ENCODE peak calls at places on chromosomes 7 and 10, in six cellular contexts. V is CD14-positive monocyte, J is HFFc6, W is astrocyte of the spinal cord, B is heart right ventricle, S is lung. H is an unnamed sample.

GRCh38 chr10:30182191-30183075 is 123.0 kb upstream of the JCAD start:
- DNase-seq in V (no peak), J (peak; percentile 91), W (peak; percentile 88), B (no peak), S (peak; percentile 38), H (peak; percentile 72)

GRCh38 chr10:60299961-60300883 is 89.5 kb downstream of the ANK3 start:
- DNase-seq in V (no peak), J (no peak), W (peak; percentile 75), B (peak; percentile 59), S (no peak), H (no peak)

GRCh38 chr7:158475036-158475678 is 112.5 kb downstream of the PTPRN2 start:
- DNase-seq in V (no peak), J (no peak), W (no peak), B (no peak), S (no peak), H (no peak)

GRCh38 chr10:32957341-32958084 is 517 bp downstream of the ITGB1 start:
- DNase-seq in V (peak; percentile 57), J (no peak), W (no peak), B (peak; percentile 50), S (peak; percentile 55), H (no peak)

GRCh38 chr10:68543004-68543918 is 15.9 kb upstream of the SLC25A16 start:
- DNase-seq in V (no peak), J (peak; percentile 71), W (peak; percentile 77), B (no peak), S (no peak), H (no peak)

GRCh38 chr7:20442951-20443350 is 112.3 kb downstream of the ITGB8 start:
- DNase-seq in V (no peak), J (no peak), W (no peak), B (no peak), S (no peak), H (no peak)

GRCh38 chr7:121938429-121938996 is 65.6 kb downstream of the PTPRZ1 start:
- DNase-seq in V (no peak), J (no peak), W (no peak), B (no peak), S (no peak), H (no peak)

GRCh38 chr7:11807000-11807399 is 25.0 kb downstream of the THSD7A start:
- DNase-seq in V (no peak), J (no peak), W (no peak), B (no peak), S (no peak), H (no peak)

GRCh38 chr7:137667633-137668387 is 179.0 kb downstream of the DGKI start:
- DNase-seq in V (no peak), J (peak; percentile 92), W (peak; percentile 84), B (no peak), S (no peak), H (no peak)

GRCh38 chr10:113754125-113754524 is 2.6 kb downstream of the PLEKHS1 start:
- DNase-seq in V (no peak), J (no peak), W (no peak), B (no peak), S (no peak), H (no peak)

GRCh38 chr10:624605-625334 is 64.7 kb downstream of the DIP2C start:
- DNase-seq in V (no peak), J (no peak), W (peak; percentile 81), B (peak; percentile 79), S (no peak), H (no peak)

GRCh38 chr10:31148955-31149354 is 117.3 kb upstream of the ZNF438 start:
- DNase-seq in V (no peak), J (no peak), W (peak; percentile 25), B (no peak), S (no peak), H (no peak)

GRCh38 chr10:30970760-30971460 is 60.8 kb downstream of the ZNF438 start:
- DNase-seq in V (no peak), J (no peak), W (no peak), B (no peak), S (no peak), H (no peak)

GRCh38 chr7:3517344-3517743 is 216.3 kb downstream of the SDK1 start:
- DNase-seq in V (no peak), J (no peak), W (no peak), B (no peak), S (no peak), H (no peak)

GRCh38 chr10:52357986-52358385 is 43.9 kb downstream of the DKK1 start:
- DNase-seq in V (no peak), J (no peak), W (no peak), B (no peak), S (no peak), H (no peak)

DNA sequence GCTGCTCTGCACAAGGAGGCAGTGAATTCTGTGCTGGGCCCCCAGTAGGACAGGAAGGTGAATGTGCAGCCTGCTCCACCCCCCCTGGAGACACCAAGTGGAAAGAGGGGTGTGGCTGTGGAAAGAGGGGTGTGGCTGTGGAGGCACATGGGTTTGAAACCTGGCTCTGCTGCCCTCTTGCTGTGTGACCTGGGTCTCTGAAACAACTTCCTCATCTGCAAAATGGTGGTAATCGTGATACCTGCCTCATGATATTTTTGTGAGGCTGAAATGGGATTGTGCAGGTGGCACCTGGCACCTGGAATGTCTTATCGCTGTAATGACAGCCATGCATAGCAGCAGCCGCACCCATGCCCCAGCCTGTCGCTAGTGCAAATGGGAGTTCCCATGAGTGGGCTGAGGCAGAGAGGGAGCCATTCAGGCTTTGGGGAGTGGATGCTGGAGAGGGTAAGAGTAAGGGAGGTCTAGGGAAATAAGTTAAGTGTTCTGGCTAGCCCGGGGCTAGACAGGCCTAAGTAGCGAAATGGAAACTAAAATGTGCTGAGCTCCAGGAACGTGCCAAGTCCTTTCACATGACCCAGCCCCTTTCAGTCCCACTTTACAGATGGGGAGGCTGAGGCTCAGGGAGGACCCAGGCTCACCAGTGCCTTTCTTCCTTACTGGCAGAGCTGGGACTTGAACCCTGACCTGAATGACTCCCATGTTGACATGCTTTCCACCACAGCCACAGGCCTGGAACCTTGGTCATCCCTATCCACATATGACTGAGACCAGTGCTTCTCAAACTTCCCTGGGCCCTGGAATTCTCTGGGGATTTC is 35.0 kb downstream of the C10orf105 start:
- DNase-seq in V (no peak), J (no peak), W (no peak), B (peak; percentile 38), S (no peak), H (no peak)
- TF ChIP-seq CTCF in V (no peak), J (no peak), W (no peak), B (no peak), S (no peak), H (no peak)

GRCh38 chr7:101173752-101174244 is 6.3 kb downstream of the NAT16 start:
- DNase-seq in V (peak; percentile 56), J (peak; percentile 11), W (no peak), B (no peak), S (peak; percentile 34), H (peak; percentile 32)
- TF ChIP-seq CTCF in V (no peak), J (no peak), W (no peak), B (no peak), S (no peak), H (no peak)

GRCh38 chr10:69731698-69732097 is 70.0 kb upstream of the COL13A1 start:
- DNase-seq in V (no peak), J (no peak), W (no peak), B (no peak), S (no peak), H (no peak)

GRCh38 chr10:69731184-69731583 is 70.5 kb upstream of the COL13A1 start:
- DNase-seq in V (no peak), J (peak; percentile 33), W (peak; percentile 90), B (no peak), S (no peak), H (no peak)

GRCh38 chr10:69733791-69734261 is 67.9 kb upstream of the COL13A1 start:
- DNase-seq in V (no peak), J (peak; percentile 36), W (peak; percentile 88), B (no peak), S (no peak), H (no peak)

GRCh38 chr10:69732826-69733150 is 68.9 kb upstream of the COL13A1 start:
- DNase-seq in V (no peak), J (no peak), W (no peak), B (no peak), S (no peak), H (no peak)

GRCh38 chr10:69732147-69732825 is 69.4 kb upstream of the COL13A1 start:
- DNase-seq in V (no peak), J (no peak), W (no peak), B (peak; percentile 69), S (no peak), H (no peak)
- TF ChIP-seq CTCF in V (no peak), J (no peak), W (no peak), B (peak; percentile 48), S (no peak), H (no peak)

DNA sequence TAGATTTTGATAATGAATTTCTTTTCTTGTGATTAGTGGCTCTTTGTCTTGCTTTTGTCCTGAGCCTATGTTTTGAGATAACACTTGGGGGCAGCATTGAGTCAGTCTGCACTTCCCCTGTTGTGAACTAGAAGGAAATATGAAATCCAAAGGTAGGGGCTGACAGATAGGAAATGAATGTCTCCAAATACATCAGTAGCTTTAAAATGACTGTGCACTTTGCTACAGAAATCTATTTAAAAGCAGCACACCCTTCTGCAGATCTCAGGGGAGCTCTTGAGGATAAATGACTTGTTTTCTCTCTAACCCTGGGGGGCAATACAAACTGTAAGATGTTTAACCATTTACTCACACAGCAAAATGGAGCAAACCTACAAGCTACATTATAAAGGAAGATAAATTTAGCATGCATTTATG is 176.0 kb upstream of the MYO3A start:
- DNase-seq in V (no peak), J (no peak), W (peak; percentile 34), B (no peak), S (no peak), H (no peak)
- TF ChIP-seq CTCF in V (peak; percentile 81), J (peak; percentile 34), W (peak; percentile 58), B (peak; percentile 50), S (peak; percentile 19), H (no peak)

GRCh38 chr10:49783645-49784044 is 21.5 kb upstream of the OGDHL start:
- DNase-seq in V (no peak), J (no peak), W (no peak), B (no peak), S (no peak), H (no peak)
- TF ChIP-seq CTCF in V (no peak), J (no peak), W (no peak), B (no peak), S (no peak), H (no peak)

GRCh38 chr7:16067695-16068094 is 353.6 kb downstream of the CRPPA start:
- DNase-seq in V (no peak), J (no peak), W (no peak), B (no peak), S (no peak), H (no peak)

GRCh38 chr7:16066805-16067459 is 354.4 kb downstream of the CRPPA start:
- DNase-seq in V (no peak), J (no peak), W (no peak), B (no peak), S (no peak), H (no peak)

GRCh38 chr7:16070806-16071205 is 350.5 kb downstream of the CRPPA start:
- DNase-seq in V (no peak), J (no peak), W (no peak), B (no peak), S (no peak), H (no peak)

DNA sequence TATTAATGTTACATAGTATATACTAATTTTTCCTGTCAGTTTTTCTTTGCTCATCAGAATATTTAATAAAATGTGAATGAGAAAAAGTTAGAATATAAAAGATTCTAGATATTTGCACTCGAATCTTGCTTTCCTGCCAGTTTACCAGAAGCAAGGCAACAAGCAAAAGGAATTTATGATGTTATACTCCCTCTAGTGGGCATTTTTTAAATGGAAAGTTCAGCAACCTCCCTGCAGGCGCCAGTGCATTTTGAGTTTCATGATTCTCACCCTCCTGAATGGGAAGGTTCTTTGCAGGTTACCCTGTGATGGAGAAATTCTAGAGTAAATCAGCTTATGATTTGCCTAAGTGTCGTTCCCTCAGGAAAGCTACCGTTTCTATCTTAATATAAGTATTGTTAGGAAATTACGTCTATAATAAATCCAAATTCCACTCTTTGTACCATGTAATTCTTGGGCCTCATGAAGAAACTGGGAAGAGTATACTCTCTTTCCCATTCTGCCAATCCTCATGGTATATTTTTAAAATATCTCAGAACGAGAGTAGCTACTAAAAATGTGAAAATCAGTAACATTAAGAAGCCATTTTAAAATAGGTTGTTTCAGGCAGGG is 350.0 kb downstream of the CRPPA start:
- DNase-seq in V (no peak), J (peak; percentile 69), W (peak; percentile 73), B (no peak), S (no peak), H (peak; percentile 50)
- TF ChIP-seq CTCF in V (peak; percentile 83), J (peak; percentile 94), W (peak; percentile 57), B (peak; percentile 84), S (peak; percentile 63), H (peak; percentile 59)

H was measured in HFF-Myc.